ENCODE peak calls at places on chromosome 12, in ten cellular contexts. P is B cell; T is breast epithelium; Z is pancreas; A is lower lobe of right lung; L is transverse colon; B is kidney; G is astrocyte of the cerebellum; D is activated CD8-positive, alpha-beta T cell treated with anti-CD3 and anti-CD28 coated beads for 36 hours; W is tibial artery. C is an unnamed sample.

GRCh38 chr12:1660304-1661187 is 30.3 kb upstream of the ADIPOR2 start:
- DNase-seq in P (peak), T (peak), Z (peak), A (peak), L (peak), B (peak), G (no peak), D (peak), W (peak), C (no peak)

GRCh38 chr12:95601626-95602025 is 50.4 kb upstream of the USP44 start:
- DNase-seq in P (no peak), T (no peak), Z (no peak), A (no peak), L (no peak), B (no peak), G (peak), D (no peak), W (no peak), C (peak)

GRCh38 chr12:110314308-110314707 is 33.3 kb downstream of the ATP2A2 start:
- DNase-seq in P (no peak), T (no peak), Z (no peak), A (no peak), L (no peak), B (no peak), G (no peak), D (no peak), W (no peak), C (peak)

GRCh38 chr12:62562892-62563291 is 96.3 kb downstream of the MON2 start:
- DNase-seq in P (no peak), T (no peak), Z (no peak), A (no peak), L (no peak), B (no peak), G (no peak), D (no peak), W (no peak), C (peak)

GRCh38 chr12:50642035-50642451 is 121.9 kb upstream of the ATF1 start:
- DNase-seq in P (no peak), T (no peak), Z (no peak), A (no peak), L (no peak), B (no peak), G (peak), D (no peak), W (no peak), C (peak)

GRCh38 chr12:57461326-57461903 is 1.8 kb downstream of the GLI1 start:
- DNase-seq in P (peak), T (peak), Z (no peak), A (no peak), L (peak), B (peak), G (no peak), D (peak), W (peak), C (peak)

GRCh38 chr12:114316076-114316475 is 89.9 kb downstream of the TBX5 start:
- DNase-seq in P (no peak), T (no peak), Z (no peak), A (no peak), L (no peak), B (no peak), G (peak), D (no peak), W (no peak), C (peak)

GRCh38 chr12:130938186-130938585 is 15.5 kb upstream of the ADGRD1 start:
- DNase-seq in P (no peak), T (no peak), Z (no peak), A (no peak), L (no peak), B (no peak), G (no peak), D (no peak), W (no peak), C (no peak)

GRCh38 chr12:89384050-89384749 is 31.9 kb upstream of the DUSP6 start:
- DNase-seq in P (no peak), T (peak), Z (no peak), A (peak), L (peak), B (no peak), G (peak), D (no peak), W (peak), C (peak)

GRCh38 chr12:68675098-68675842 is 11.5 kb upstream of the NUP107 start:
- DNase-seq in P (no peak), T (no peak), Z (no peak), A (peak), L (peak), B (no peak), G (no peak), D (peak), W (no peak), C (peak)

GRCh38 chr12:75722714-75723200 is 211.3 kb upstream of the KRR1 start:
- DNase-seq in P (no peak), T (peak), Z (no peak), A (no peak), L (peak), B (no peak), G (peak), D (peak), W (peak), C (peak)

GRCh38 chr12:16299403-16299802 is 21.9 kb upstream of the SLC15A5 start:
- DNase-seq in P (no peak), T (no peak), Z (no peak), A (no peak), L (peak), B (no peak), G (peak), D (no peak), W (peak), C (no peak)

GRCh38 chr12:122116707-122117535 is 38.4 kb downstream of the MLXIP start:
- DNase-seq in P (no peak), T (no peak), Z (peak), A (peak), L (peak), B (peak), G (no peak), D (no peak), W (peak), C (no peak)
- TF ChIP-seq CTCF in P (no peak), T (no peak), Z (no peak), A (no peak), L (peak), B (no peak), G (peak), D (no peak), W (no peak), C (no peak)

DNA sequence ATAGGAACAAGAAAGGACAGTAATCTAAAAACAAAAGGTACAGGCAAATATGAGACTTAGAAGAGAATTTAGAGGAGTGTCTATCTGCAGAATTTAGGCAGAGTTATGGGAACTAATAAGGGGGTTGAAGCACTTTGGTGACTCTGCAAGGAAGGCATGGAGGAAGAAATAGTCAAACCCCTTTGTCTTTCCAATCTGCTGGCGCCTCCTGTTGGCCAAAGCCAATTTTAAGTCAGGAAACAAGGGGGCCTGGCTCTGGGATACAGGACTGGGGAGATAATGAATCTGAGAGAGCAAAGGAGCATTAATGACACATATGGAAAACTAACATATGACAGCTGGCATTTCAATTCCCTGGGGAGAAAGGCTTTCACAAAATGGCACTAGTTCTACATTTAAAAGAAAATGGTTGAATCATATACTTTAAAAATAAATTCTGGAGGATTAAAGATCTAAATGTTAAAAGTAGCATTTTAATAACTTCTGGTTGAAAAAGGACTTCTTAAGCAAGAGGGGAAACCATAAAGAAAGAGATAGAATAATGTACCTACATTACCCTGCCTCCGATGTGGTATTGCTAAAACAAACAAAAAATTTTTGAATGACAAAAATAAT is 48.5 kb upstream of the CSRP2 start:
- DNase-seq in P (peak), T (no peak), Z (no peak), A (no peak), L (peak), B (no peak), G (no peak), D (peak), W (peak), C (peak)
- TF ChIP-seq CTCF in P (no peak), T (no peak), Z (no peak), A (peak), L (peak), B (peak), G (peak), D (peak), W (peak), C (peak)

GRCh38 chr12:132342322-132342721 is 12.9 kb upstream of the GALNT9 start:
- DNase-seq in P (no peak), T (no peak), Z (no peak), A (no peak), L (no peak), B (no peak), G (no peak), D (peak), W (no peak), C (no peak)
- TF ChIP-seq CTCF in P (no peak), T (no peak), Z (no peak), A (no peak), L (no peak), B (peak), G (no peak), D (peak), W (no peak), C (peak)

GRCh38 chr12:46296822-46297221 is 28.0 kb upstream of the SLC38A1 start:
- DNase-seq in P (peak), T (no peak), Z (no peak), A (no peak), L (no peak), B (no peak), G (no peak), D (no peak), W (no peak), C (no peak)

DNA sequence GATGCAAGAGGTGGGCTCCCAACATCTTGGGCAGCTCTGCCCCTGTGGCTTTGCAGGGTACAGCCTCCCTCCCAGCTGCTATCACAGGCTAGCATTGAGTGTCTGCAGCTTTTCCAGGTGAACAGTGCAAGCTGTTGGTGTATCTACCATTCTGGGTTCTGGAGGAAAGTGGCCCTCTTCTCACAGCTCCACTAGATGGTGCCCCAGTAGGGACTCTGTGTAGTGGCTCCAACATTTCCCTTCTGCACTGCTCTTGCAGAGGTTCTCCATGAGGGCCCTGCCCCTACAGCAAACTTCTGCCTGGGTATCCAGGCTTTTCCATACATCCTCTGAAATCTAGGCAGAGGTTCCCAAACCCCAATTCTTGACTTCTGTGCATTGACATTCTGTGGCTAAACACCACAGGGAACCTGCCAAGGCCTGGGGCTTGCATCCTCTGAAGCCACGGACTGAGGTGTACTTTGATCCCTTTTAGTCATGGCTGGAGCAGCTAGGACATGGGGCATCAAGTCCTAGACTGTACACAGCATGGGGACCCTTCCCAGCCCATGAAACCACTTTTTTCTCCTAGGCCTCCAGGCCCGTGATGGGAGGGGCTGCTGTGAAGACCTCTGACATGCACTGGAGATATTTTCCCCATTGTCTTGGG is 24.0 kb upstream of the SLC38A1 start:
- DNase-seq in P (no peak), T (no peak), Z (no peak), A (no peak), L (no peak), B (no peak), G (no peak), D (no peak), W (no peak), C (peak)
- TF ChIP-seq CTCF in P (no peak), T (no peak), Z (no peak), A (no peak), L (no peak), B (no peak), G (no peak), D (no peak), W (no peak), C (peak)

DNA sequence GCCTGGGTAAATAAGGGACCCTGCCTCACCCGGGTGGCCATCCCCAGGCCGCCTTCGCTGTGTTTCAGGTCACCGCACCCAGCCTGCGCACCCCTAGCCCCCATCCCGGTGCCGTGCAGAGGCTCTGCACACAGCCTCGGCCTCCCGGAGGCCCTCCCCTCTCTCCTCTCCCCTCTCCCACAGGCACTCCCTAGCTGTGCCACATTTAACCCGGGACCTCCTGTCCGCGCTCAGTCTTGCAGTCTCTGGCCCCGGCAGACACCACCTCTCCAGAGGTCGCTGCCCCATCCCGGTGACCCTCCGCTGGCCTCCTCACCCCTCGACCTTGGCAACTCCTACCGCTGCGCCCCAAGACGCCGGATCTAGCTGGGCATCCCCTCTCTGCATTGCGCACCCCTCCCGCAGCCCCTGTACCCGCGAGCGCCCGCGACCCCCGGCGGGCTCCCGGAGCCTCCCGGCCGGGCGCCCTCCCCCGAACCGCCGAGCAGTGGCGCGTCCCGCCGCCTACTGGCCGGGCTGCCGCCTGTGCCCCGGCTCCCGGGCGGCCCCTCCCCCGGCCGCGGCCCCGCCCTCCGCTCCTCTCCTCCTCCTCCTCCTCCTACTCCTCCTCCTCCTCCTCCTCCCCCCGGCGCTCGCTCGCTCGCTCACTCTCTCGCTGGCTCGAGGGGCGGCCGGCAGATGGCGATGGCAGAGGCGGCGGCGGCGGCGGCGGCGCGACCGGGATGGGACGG is 120.7 kb downstream of the AACS start:
- DNase-seq in P (peak), T (peak), Z (peak), A (peak), L (peak), B (peak), G (peak), D (peak), W (peak), C (peak)
- TF ChIP-seq CTCF in P (no peak), T (no peak), Z (no peak), A (no peak), L (no peak), B (peak), G (peak), D (no peak), W (peak), C (no peak)